ENCODE peak calls at places on chromosomes 2 and 18, in four cellular contexts. T is putamen, I is heart right ventricle, Z is H9. P is an unnamed sample.

GRCh38 chr2:146917430-146918037 is 927.3 kb upstream of the ACVR2A start:
- DNase-seq in Z (no peak), I (no peak), T (no peak), P (no peak)

GRCh38 chr2:10688921-10689807 is 611 bp downstream of the NOL10 start:
- DNase-seq in Z (no peak), I (peak; percentile 21), T (no peak), P (no peak)

GRCh38 chr2:72204782-72205545 is 57.3 kb upstream of the CYP26B1 start:
- DNase-seq in Z (no peak), T (no peak), I (no peak), P (no peak)

GRCh38 chr18:67139899-67140298 is 376.6 kb downstream of the DSEL start:
- DNase-seq in I (no peak), Z (no peak), T (no peak), P (no peak)

GRCh38 chr2:106581755-106582430 is 94.7 kb downstream of the CD8B2 start:
- DNase-seq in I (peak; percentile 41), Z (peak; percentile 62), T (no peak), P (no peak)

GRCh38 chr2:151289972-151290335 is 486 bp upstream of the NMI start:
- DNase-seq in T (peak; percentile 4), Z (no peak), I (peak; percentile 20), P (no peak)

GRCh38 chr2:529425-529824 is 147.8 kb downstream of the TMEM18 start:
- DNase-seq in Z (no peak), I (no peak), T (no peak), P (peak; percentile 30)

GRCh38 chr2:9391961-9392695 is 31.2 kb downstream of the ITGB1BP1 start:
- DNase-seq in T (no peak), I (no peak), Z (no peak), P (no peak)

GRCh38 chr2:47172156-47172921 is 17.2 kb upstream of the STPG4 start:
- DNase-seq in Z (no peak), T (no peak), I (no peak), P (no peak)

GRCh38 chr2:68282814-68283812 is 30.8 kb upstream of the PPP3R1 start:
- DNase-seq in Z (no peak), I (no peak), T (no peak), P (no peak)

GRCh38 chr2:105725388-105725787 is 19.3 kb upstream of the NCK2 start:
- DNase-seq in T (no peak), I (no peak), Z (no peak), P (no peak)

GRCh38 chr2:10159486-10160160 is 37.1 kb downstream of the RRM2 start:
- DNase-seq in T (no peak), I (no peak), Z (no peak), P (no peak)

GRCh38 chr2:100968146-100969145 is 33.6 kb upstream of the RPL31 start:
- DNase-seq in T (no peak), I (no peak), Z (no peak), P (no peak)

GRCh38 chr2:160970052-160970846 is 190.0 kb upstream of the TANK start:
- DNase-seq in I (peak; percentile 57), Z (peak; percentile 46), T (no peak), P (peak; percentile 82)

GRCh38 chr18:22346342-22346967 is 71.3 kb downstream of the CTAGE1 start:
- DNase-seq in T (no peak), Z (no peak), I (peak; percentile 84), P (no peak)

GRCh38 chr2:191675807-191676667 is 1.9 kb upstream of the NABP1 start:
- DNase-seq in T (peak; percentile 17), I (peak; percentile 45), Z (no peak), P (no peak)

GRCh38 chr2:152415811-152416210 is 80.8 kb downstream of the FMNL2 start:
- DNase-seq in T (no peak), Z (no peak), I (no peak), P (no peak)

GRCh38 chr2:183014005-183014404 is 24.3 kb downstream of the NCKAP1 start:
- DNase-seq in T (no peak), Z (no peak), I (no peak), P (no peak)

GRCh38 chr18:9495916-9496540 is 20.7 kb downstream of the RALBP1 start:
- DNase-seq in T (no peak), Z (no peak), I (no peak), P (no peak)

GRCh38 chr2:162490052-162490717 is 146.3 kb downstream of the GCA start:
- DNase-seq in T (peak; percentile 50), Z (no peak), I (no peak), P (no peak)

GRCh38 chr2:59881214-59881613 is 672.2 kb downstream of the BCL11A start:
- DNase-seq in T (no peak), I (no peak), Z (no peak), P (no peak)

GRCh38 chr2:235614176-235614860 is 120.5 kb downstream of the AGAP1 start:
- DNase-seq in Z (no peak), T (peak; percentile 56), I (no peak), P (no peak)

GRCh38 chr2:201070966-201071304 is 536 bp downstream of the HYCC2 start:
- DNase-seq in Z (no peak), I (no peak), T (no peak), P (no peak)

GRCh38 chr2:100160396-100160795 is 18.0 kb upstream of the AFF3 start:
- DNase-seq in I (no peak), T (no peak), Z (no peak), P (no peak)